ENCODE peak calls at places on chromosomes 12 and 14, in eight cellular contexts. O is heart right ventricle; J is NCI-H2171 treated with DMSO at 0.1 percent for 48 hours; Z is effector memory CD4-positive, alpha-beta T cell; K is occipital lobe; D is GM23248; H is cortex of kidney; L is right atrium auricular region. M is an unnamed sample.

GRCh38 chr12:26771861-26772260 is 61.1 kb downstream of the ITPR2 start:
- DNase-seq in O (no peak), J (no peak), Z (no peak), K (no peak), D (no peak), H (no peak), L (no peak), M (no peak)

GRCh38 chr12:1185460-1186182 is 194.6 kb downstream of the ERC1 start:
- DNase-seq in O (no peak), J (no peak), Z (no peak), K (no peak), D (no peak), H (no peak), L (no peak), M (no peak)

GRCh38 chr14:51068268-51068667 is 26.6 kb downstream of the TRIM9 start:
- DNase-seq in O (no peak), J (no peak), Z (no peak), K (no peak), D (no peak), H (no peak), L (no peak), M (no peak)

GRCh38 chr12:113889076-113889475 is 77.0 kb downstream of the RBM19 start:
- DNase-seq in O (no peak), J (no peak), Z (no peak), K (no peak), D (peak), H (no peak), L (no peak), M (no peak)

GRCh38 chr12:57470970-57471656 is 8.6 kb downstream of the ARHGAP9 start:
- DNase-seq in O (no peak), J (no peak), Z (no peak), K (no peak), D (no peak), H (no peak), L (no peak), M (no peak)

GRCh38 chr14:104092931-104093365 is 7.4 kb downstream of the ASPG start:
- DNase-seq in O (no peak), J (no peak), Z (no peak), K (no peak), D (no peak), H (no peak), L (no peak), M (no peak)

GRCh38 chr12:49323524-49324097 is 556 bp downstream of the TROAP start:
- DNase-seq in O (no peak), J (no peak), Z (no peak), K (no peak), D (no peak), H (no peak), L (no peak), M (no peak)

GRCh38 chr14:90103808-90104207 is 42.0 kb downstream of the KCNK13 start:
- DNase-seq in O (no peak), J (no peak), Z (no peak), K (no peak), D (no peak), H (no peak), L (no peak), M (no peak)

GRCh38 chr12:69151254-69151751 is 88.1 kb upstream of the CPSF6 start:
- DNase-seq in O (no peak), J (peak), Z (no peak), K (no peak), D (no peak), H (no peak), L (no peak), M (no peak)

GRCh38 chr14:99389171-99389826 is 91.4 kb downstream of the SETD3 start:
- DNase-seq in O (peak), J (no peak), Z (peak), K (no peak), D (peak), H (no peak), L (no peak), M (peak)

GRCh38 chr14:97218713-97219355 is 421.7 kb downstream of the VRK1 start:
- DNase-seq in O (peak), J (peak), Z (no peak), K (no peak), D (peak), H (no peak), L (no peak), M (no peak)

GRCh38 chr12:73589220-73589619 is 948.4 kb upstream of the ATXN7L3B start:
- DNase-seq in O (no peak), J (no peak), Z (no peak), K (no peak), D (no peak), H (no peak), L (no peak), M (no peak)

GRCh38 chr12:110002691-110003515 is 3.7 kb downstream of the ANKRD13A start:
- DNase-seq in O (no peak), J (no peak), Z (no peak), K (no peak), D (peak), H (no peak), L (no peak), M (no peak)

GRCh38 chr14:73655851-73656250 is 11.1 kb downstream of the DNAL1 start:
- DNase-seq in O (no peak), J (no peak), Z (no peak), K (no peak), D (no peak), H (no peak), L (no peak), M (no peak)

GRCh38 chr12:62817556-62818271 is 117.2 kb downstream of the PPM1H start:
- DNase-seq in O (no peak), J (no peak), Z (no peak), K (no peak), D (no peak), H (no peak), L (no peak), M (peak)

GRCh38 chr14:35632276-35633071 is 98.5 kb downstream of the INSM2 start:
- DNase-seq in O (no peak), J (peak), Z (no peak), K (no peak), D (peak), H (no peak), L (no peak), M (peak)

GRCh38 chr14:51202914-51203665 is 37.0 kb upstream of the TMX1 start:
- DNase-seq in O (no peak), J (no peak), Z (no peak), K (no peak), D (no peak), H (no peak), L (no peak), M (no peak)

GRCh38 chr14:95695051-95695450 is 8.8 kb downstream of the TCL1B start:
- DNase-seq in O (no peak), J (no peak), Z (no peak), K (no peak), D (no peak), H (no peak), L (no peak), M (no peak)

GRCh38 chr14:34049769-34050168 is 98.9 kb upstream of the EGLN3 start:
- DNase-seq in O (no peak), J (no peak), Z (no peak), K (no peak), D (no peak), H (no peak), L (no peak), M (peak)

GRCh38 chr12:5076761-5077160 is 33.1 kb downstream of the KCNA5 start:
- DNase-seq in O (peak), J (no peak), Z (no peak), K (no peak), D (no peak), H (no peak), L (no peak), M (no peak)

GRCh38 chr12:103947871-103948555 is 17.7 kb upstream of the TDG start:
- DNase-seq in O (no peak), J (no peak), Z (no peak), K (no peak), D (peak), H (no peak), L (no peak), M (no peak)

GRCh38 chr12:78490841-78491240 is 373.7 kb upstream of the SYT1 start:
- DNase-seq in O (no peak), J (no peak), Z (no peak), K (no peak), D (peak), H (no peak), L (no peak), M (no peak)

GRCh38 chr12:53044052-53044581 is 5.7 kb upstream of the TNS2 start:
- DNase-seq in O (no peak), J (peak), Z (no peak), K (no peak), D (peak), H (no peak), L (no peak), M (peak)

GRCh38 chr14:29061702-29062101 is 295.1 kb downstream of the FOXG1 start:
- DNase-seq in O (no peak), J (no peak), Z (no peak), K (no peak), D (no peak), H (no peak), L (no peak), M (no peak)

GRCh38 chr14:99391671-99392070 is 89.0 kb downstream of the SETD3 start:
- DNase-seq in O (no peak), J (no peak), Z (no peak), K (no peak), D (peak), H (no peak), L (no peak), M (no peak)

GRCh38 chr12:122865268-122866231 is 30.3 kb downstream of the HIP1R start:
- DNase-seq in O (peak), J (no peak), Z (no peak), K (no peak), D (peak), H (no peak), L (no peak), M (peak)

GRCh38 chr14:53380508-53381225 is 227.5 kb upstream of the DDHD1 start:
- DNase-seq in O (no peak), J (no peak), Z (no peak), K (no peak), D (no peak), H (no peak), L (no peak), M (no peak)

GRCh38 chr12:123471374-123472068 is 13.6 kb downstream of the SNRNP35 start:
- DNase-seq in O (peak), J (peak), Z (no peak), K (peak), D (peak), H (no peak), L (no peak), M (no peak)